ENCODE peak calls at places on chromosomes 13 and 19, in ten cellular contexts. W is BE2C; J is fibroblast of mammary gland; X is A549; K is IMR-90; G is AG04450; Y is WTC11; U is osteoblast; F is CD4-positive, alpha-beta T cell; I is fibroblast of lung. N is an unnamed sample.
A peak's percentile ranks its signal among the peaks of the same experiment; 100 is the strongest.

GRCh38 chr13:113086991-113087922 is 18.3 kb upstream of the F7 start:
- DNase-seq in J (no peak), K (no peak), G (no peak), W (peak; percentile 1), X (no peak), I (no peak), Y (no peak), F (no peak), U (no peak), N (no peak)

GRCh38 chr19:40594657-40595077 is 6.5 kb upstream of the LTBP4 start:
- DNase-seq in W (no peak), J (peak; percentile 63), K (peak; percentile 70), F (no peak), I (no peak), G (no peak), U (peak; percentile 97), Y (no peak), X (peak; percentile 94), N (no peak)

GRCh38 chr19:14686411-14686810 is 3.4 kb upstream of the ZNF333 start:
- DNase-seq in I (peak; percentile 38), J (peak; percentile 25), Y (peak; percentile 25), U (peak; percentile 56), X (no peak), F (no peak), G (no peak), K (peak; percentile 9), W (peak; percentile 19), N (no peak)

GRCh38 chr13:113897161-113897560 is 33.3 kb upstream of the GAS6 start:
- DNase-seq in J (peak; percentile 89), G (peak; percentile 97), F (no peak), W (no peak), X (peak; percentile 4), I (peak; percentile 83), K (peak; percentile 98), U (peak; percentile 96), Y (no peak), N (peak; percentile 81)

GRCh38 chr13:44273991-44274810 is 99.4 kb upstream of the SERP2 start:
- DNase-seq in K (peak; percentile 77), U (peak; percentile 65), F (no peak), W (no peak), J (peak; percentile 89), X (no peak), Y (no peak), G (peak; percentile 45), I (peak; percentile 94), N (no peak)

GRCh38 chr19:49682274-49682673 is 5.2 kb downstream of the PRMT1 start:
- DNase-seq in W (no peak), G (no peak), X (no peak), J (peak; percentile 66), Y (no peak), I (no peak), U (peak; percentile 94), K (no peak), F (no peak), N (no peak)

GRCh38 chr19:14746891-14747290 is 31.5 kb downstream of the ADGRE2 start:
- DNase-seq in W (no peak), F (no peak), I (no peak), K (no peak), J (no peak), U (no peak), X (no peak), Y (no peak), G (no peak), N (no peak)

GRCh38 chr19:45553464-45553863 is 31.1 kb downstream of the OPA3 start:
- DNase-seq in X (no peak), I (no peak), J (no peak), G (no peak), Y (peak; percentile 79), W (peak; percentile 42), K (no peak), U (peak; percentile 26), F (no peak), N (no peak)

GRCh38 chr19:40512473-40513344 is 45.9 kb downstream of the SPTBN4 start:
- DNase-seq in G (no peak), J (no peak), U (peak; percentile 91), F (no peak), I (no peak), W (no peak), K (peak; percentile 11), X (no peak), Y (peak; percentile 67), N (no peak)

GRCh38 chr19:3818479-3818878 is 32.3 kb upstream of the MATK start:
- DNase-seq in Y (no peak), W (no peak), X (no peak), G (no peak), I (no peak), F (no peak), J (peak; percentile 30), K (peak; percentile 31), U (peak; percentile 98), N (no peak)

GRCh38 chr13:26942184-26942583 is 181.6 kb upstream of the GPR12 start:
- DNase-seq in Y (no peak), I (no peak), G (no peak), U (no peak), X (no peak), F (no peak), J (no peak), K (no peak), W (no peak), N (no peak)

GRCh38 chr19:44777715-44778347 is at the start of gene CBLC:
- DNase-seq in F (no peak), X (no peak), J (no peak), I (no peak), Y (peak; percentile 96), G (no peak), U (peak; percentile 70), W (peak; percentile 19), K (no peak), N (no peak)

GRCh38 chr19:46926201-46927071 is 65.6 kb downstream of the ARHGAP35 start:
- DNase-seq in Y (no peak), K (no peak), W (no peak), X (no peak), U (peak; percentile 59), J (no peak), G (no peak), F (no peak), I (no peak), N (no peak)

GRCh38 chr19:46931197-46931596 is 70.4 kb downstream of the ARHGAP35 start:
- DNase-seq in F (no peak), K (no peak), G (no peak), Y (no peak), U (no peak), X (no peak), W (no peak), I (no peak), J (no peak), N (no peak)

GRCh38 chr19:46927106-46927505 is 66.3 kb downstream of the ARHGAP35 start:
- DNase-seq in Y (no peak), K (no peak), F (no peak), I (no peak), G (no peak), X (no peak), U (no peak), J (no peak), W (no peak), N (no peak)

GRCh38 chr19:46927893-46928292 is 67.1 kb downstream of the ARHGAP35 start:
- DNase-seq in Y (no peak), J (no peak), X (no peak), F (no peak), K (no peak), W (no peak), I (no peak), U (no peak), G (no peak), N (no peak)

DNA sequence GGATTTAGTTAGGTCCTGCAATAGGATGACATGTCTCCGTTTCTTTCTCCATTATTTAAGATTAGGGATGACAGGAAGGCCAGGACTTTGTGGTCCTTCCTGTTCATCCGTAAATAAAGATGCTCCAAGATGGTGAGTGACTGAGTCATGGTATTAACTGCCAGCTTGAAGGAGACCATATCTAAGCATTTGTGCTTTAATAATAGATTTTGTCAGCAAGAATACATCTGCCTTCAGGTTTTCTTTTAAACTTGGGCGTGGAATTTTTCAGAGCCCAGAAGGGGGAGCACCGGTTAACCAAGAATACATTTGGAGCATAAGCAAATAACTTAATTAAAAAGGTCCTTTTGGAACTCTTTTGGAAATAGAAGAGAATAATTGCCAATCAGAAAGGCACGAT is 68.2 kb downstream of the ARHGAP35 start:
- DNase-seq in Y (no peak), J (peak; percentile 41), W (no peak), F (no peak), G (no peak), X (no peak), K (peak; percentile 27), U (no peak), I (no peak), N (no peak)
- TF ChIP-seq CTCF in Y (no peak), J (peak; percentile 24), W (peak; percentile 22), F (no peak), G (peak; percentile 40), X (peak; percentile 28), K (peak; percentile 35), U (peak; percentile 41), I (peak; percentile 14), N (peak; percentile 39)

GRCh38 chr13:98905199-98905598 is 72.7 kb downstream of the DOCK9 start:
- DNase-seq in X (no peak), G (no peak), I (no peak), U (no peak), W (no peak), J (no peak), K (no peak), Y (no peak), F (no peak), N (no peak)
- TF ChIP-seq CTCF in X (no peak), G (no peak), I (no peak), U (no peak), W (no peak), J (no peak), K (no peak), Y (no peak), F (no peak), N (no peak)

GRCh38 chr19:39351537-39352037 is 9.4 kb downstream of the SAMD4B start:
- DNase-seq in J (peak; percentile 73), W (no peak), U (peak; percentile 88), I (peak; percentile 31), Y (no peak), K (peak; percentile 28), F (no peak), G (no peak), X (no peak), N (no peak)
- TF ChIP-seq CTCF in J (peak; percentile 25), W (no peak), U (peak; percentile 21), I (peak; percentile 24), Y (no peak), K (peak; percentile 5), F (no peak), G (no peak), X (no peak), N (no peak)

GRCh38 chr19:51810228-51810627 is 15.3 kb downstream of the FPR3 start:
- DNase-seq in K (no peak), J (peak; percentile 10), U (no peak), F (no peak), G (no peak), Y (no peak), I (no peak), X (no peak), W (no peak), N (no peak)
- TF ChIP-seq CTCF in K (no peak), J (no peak), U (peak; percentile 10), F (no peak), G (no peak), Y (no peak), I (no peak), X (no peak), W (peak; percentile 7), N (no peak)

GRCh38 chr19:41646589-41647204 is 19.8 kb upstream of the CEACAM4 start:
- DNase-seq in F (peak; percentile 14), K (no peak), J (peak; percentile 16), I (no peak), U (no peak), G (no peak), Y (peak; percentile 71), X (peak; percentile 66), W (peak; percentile 50), N (no peak)
- TF ChIP-seq CTCF in F (peak; percentile 48), K (no peak), J (peak; percentile 38), I (peak; percentile 18), U (peak; percentile 46), G (peak; percentile 33), Y (peak; percentile 83), X (peak; percentile 67), W (peak; percentile 69), N (peak; percentile 33)

N was measured in osteocyte.